ENCODE peak calls at places on chromosomes 5 and 9, in five cellular contexts. K is hypothalamus; P is KBM-7; X is PC-3; U is CD8-positive, alpha-beta memory T cell. Y is an unnamed sample.

GRCh38 chr5:159430361-159431018 is 100.2 kb upstream of the IL12B start:
- DNase-seq in K (no peak), P (no peak), X (no peak), U (no peak), Y (no peak)

GRCh38 chr9:77019010-77019809 is at the start of gene FOXB2:
- DNase-seq in K (no peak), P (no peak), X (no peak), U (no peak), Y (no peak)

GRCh38 chr5:14869286-14870164 is 2.1 kb downstream of the ANKH start:
- DNase-seq in K (no peak), P (no peak), X (peak), U (peak), Y (no peak)

GRCh38 chr9:529721-530120 is 311.8 kb upstream of the DMRT1 start:
- DNase-seq in K (no peak), P (no peak), X (no peak), U (no peak), Y (no peak)

GRCh38 chr5:177608243-177609075 is 8.5 kb downstream of the B4GALT7 start:
- DNase-seq in K (no peak), P (no peak), X (no peak), U (no peak), Y (no peak)

GRCh38 chr9:69768716-69769115 is 8.9 kb upstream of the PTAR1 start:
- DNase-seq in K (no peak), P (no peak), X (no peak), U (no peak), Y (no peak)

GRCh38 chr9:110015759-110016158 is 192.2 kb downstream of the C9orf152 start:
- DNase-seq in K (no peak), P (peak), X (peak), U (no peak), Y (no peak)

GRCh38 chr9:36731576-36731975 is 158.9 kb downstream of the MELK start:
- DNase-seq in K (no peak), P (peak), X (no peak), U (no peak), Y (no peak)

GRCh38 chr5:150557507-150557872 is 49.6 kb downstream of the NDST1 start:
- DNase-seq in K (no peak), P (no peak), X (no peak), U (no peak), Y (no peak)

GRCh38 chr9:4837126-4837767 is 44.5 kb downstream of the RCL1 start:
- DNase-seq in K (no peak), P (no peak), X (no peak), U (no peak), Y (no peak)

GRCh38 chr5:68803881-68804319 is 289.9 kb upstream of the SLC30A5 start:
- DNase-seq in K (no peak), P (no peak), X (no peak), U (no peak), Y (no peak)

GRCh38 chr5:159392881-159393280 is 62.6 kb upstream of the IL12B start:
- DNase-seq in K (no peak), P (no peak), X (no peak), U (no peak), Y (no peak)

GRCh38 chr9:136013524-136014034 is 52.4 kb upstream of the UBAC1 start:
- DNase-seq in K (no peak), P (no peak), X (no peak), U (no peak), Y (no peak)

GRCh38 chr9:97857603-97858392 is 4.8 kb downstream of the FOXE1 start:
- DNase-seq in K (no peak), P (peak), X (no peak), U (no peak), Y (no peak)

GRCh38 chr5:77725646-77726045 is 50.5 kb downstream of the TBCA start:
- DNase-seq in K (no peak), P (no peak), X (no peak), U (no peak), Y (no peak)

GRCh38 chr9:93965830-93966577 is 10.8 kb upstream of the BARX1 start:
- DNase-seq in K (no peak), P (no peak), X (peak), U (no peak), Y (no peak)

GRCh38 chr9:75588808-75589207 is 301.7 kb upstream of the PCSK5 start:
- DNase-seq in K (no peak), P (peak), X (peak), U (no peak), Y (no peak)

GRCh38 chr5:125083932-125084331 is 337.5 kb upstream of the ZNF608 start:
- DNase-seq in K (no peak), P (no peak), X (peak), U (no peak), Y (no peak)

GRCh38 chr5:36459191-36460135 is 146.9 kb upstream of the SLC1A3 start:
- DNase-seq in K (no peak), P (peak), X (peak), U (no peak), Y (peak)

GRCh38 chr9:129568560-129569505 is 52.1 kb downstream of the C9orf50 start:
- DNase-seq in K (no peak), P (no peak), X (no peak), U (no peak), Y (no peak)